ENCODE peak calls at places on chromosomes 16 and 17, in nine cellular contexts. One of them, this sample, is unnamed.

GRCh38 chr16:86980644-86981043 is 336.5 kb downstream of the C16orf95 start:
- DNase-seq in PC-3: no peak
- DNase-seq in lower leg skin: no peak
- DNase-seq in left colon: no peak
- DNase-seq in T-helper 2 cell: no peak
- DNase-seq in RWPE1: no peak
- DNase-seq in Caki2: no peak
- DNase-seq in MG63: no peak
- DNase-seq in stimulated activated naive CD8-positive, alpha-beta T cell treated with anti-CD3 and anti-CD28 coated beads, Interleukin-15, Interleukin-2, amounts not matched to agents 100 U/mL and 50 U/mL, for 24 hours: no peak
- DNase-seq in this sample: no peak

GRCh38 chr17:12730931-12731521 is 58.3 kb upstream of the ARHGAP44 start:
- DNase-seq in left colon: peak
- DNase-seq in lower leg skin: peak
- DNase-seq in MG63: peak
- DNase-seq in stimulated activated naive CD8-positive, alpha-beta T cell treated with anti-CD3 and anti-CD28 coated beads, Interleukin-15, Interleukin-2, amounts not matched to agents 100 U/mL and 50 U/mL, for 24 hours: no peak
- DNase-seq in T-helper 2 cell: no peak
- DNase-seq in Caki2: peak
- DNase-seq in RWPE1: no peak
- DNase-seq in PC-3: peak
- DNase-seq in this sample: peak

GRCh38 chr16:11896776-11897175 is 19.0 kb downstream of the GSPT1 start:
- DNase-seq in lower leg skin: no peak
- DNase-seq in T-helper 2 cell: no peak
- DNase-seq in MG63: peak
- DNase-seq in PC-3: peak
- DNase-seq in stimulated activated naive CD8-positive, alpha-beta T cell treated with anti-CD3 and anti-CD28 coated beads, Interleukin-15, Interleukin-2, amounts not matched to agents 100 U/mL and 50 U/mL, for 24 hours: no peak
- DNase-seq in Caki2: no peak
- DNase-seq in RWPE1: no peak
- DNase-seq in left colon: no peak
- DNase-seq in this sample: no peak

GRCh38 chr17:80035937-80036714 is at the start of gene CCDC40:
- DNase-seq in lower leg skin: peak
- DNase-seq in PC-3: peak
- DNase-seq in RWPE1: peak
- DNase-seq in Caki2: peak
- DNase-seq in T-helper 2 cell: peak
- DNase-seq in left colon: peak
- DNase-seq in MG63: peak
- DNase-seq in stimulated activated naive CD8-positive, alpha-beta T cell treated with anti-CD3 and anti-CD28 coated beads, Interleukin-15, Interleukin-2, amounts not matched to agents 100 U/mL and 50 U/mL, for 24 hours: peak
- DNase-seq in this sample: peak

GRCh38 chr16:23729503-23730424 is 16.7 kb upstream of the ERN2 start:
- DNase-seq in lower leg skin: no peak
- DNase-seq in left colon: peak
- DNase-seq in Caki2: peak
- DNase-seq in stimulated activated naive CD8-positive, alpha-beta T cell treated with anti-CD3 and anti-CD28 coated beads, Interleukin-15, Interleukin-2, amounts not matched to agents 100 U/mL and 50 U/mL, for 24 hours: no peak
- DNase-seq in RWPE1: peak
- DNase-seq in T-helper 2 cell: no peak
- DNase-seq in PC-3: peak
- DNase-seq in MG63: peak
- DNase-seq in this sample: no peak

GRCh38 chr17:6714315-6714874 is 1.2 kb upstream of the SLC13A5 start:
- DNase-seq in stimulated activated naive CD8-positive, alpha-beta T cell treated with anti-CD3 and anti-CD28 coated beads, Interleukin-15, Interleukin-2, amounts not matched to agents 100 U/mL and 50 U/mL, for 24 hours: no peak
- DNase-seq in lower leg skin: no peak
- DNase-seq in Caki2: no peak
- DNase-seq in MG63: no peak
- DNase-seq in RWPE1: no peak
- DNase-seq in T-helper 2 cell: no peak
- DNase-seq in PC-3: no peak
- DNase-seq in left colon: no peak
- DNase-seq in this sample: no peak

GRCh38 chr16:68509381-68509780 is 29.7 kb upstream of the ZFP90 start:
- DNase-seq in left colon: no peak
- DNase-seq in lower leg skin: no peak
- DNase-seq in MG63: no peak
- DNase-seq in T-helper 2 cell: no peak
- DNase-seq in Caki2: no peak
- DNase-seq in stimulated activated naive CD8-positive, alpha-beta T cell treated with anti-CD3 and anti-CD28 coated beads, Interleukin-15, Interleukin-2, amounts not matched to agents 100 U/mL and 50 U/mL, for 24 hours: no peak
- DNase-seq in PC-3: no peak
- DNase-seq in RWPE1: no peak
- DNase-seq in this sample: no peak

GRCh38 chr16:29025735-29026134 is 40.9 kb downstream of the LAT start:
- DNase-seq in lower leg skin: no peak
- DNase-seq in RWPE1: no peak
- DNase-seq in Caki2: no peak
- DNase-seq in T-helper 2 cell: no peak
- DNase-seq in left colon: no peak
- DNase-seq in PC-3: no peak
- DNase-seq in MG63: no peak
- DNase-seq in stimulated activated naive CD8-positive, alpha-beta T cell treated with anti-CD3 and anti-CD28 coated beads, Interleukin-15, Interleukin-2, amounts not matched to agents 100 U/mL and 50 U/mL, for 24 hours: no peak
- DNase-seq in this sample: no peak

GRCh38 chr17:43406676-43407645 is 8.2 kb downstream of the ARL4D start:
- DNase-seq in left colon: no peak
- DNase-seq in Caki2: peak
- DNase-seq in MG63: peak
- DNase-seq in lower leg skin: no peak
- DNase-seq in stimulated activated naive CD8-positive, alpha-beta T cell treated with anti-CD3 and anti-CD28 coated beads, Interleukin-15, Interleukin-2, amounts not matched to agents 100 U/mL and 50 U/mL, for 24 hours: no peak
- DNase-seq in T-helper 2 cell: no peak
- DNase-seq in PC-3: no peak
- DNase-seq in RWPE1: no peak
- DNase-seq in this sample: peak

GRCh38 chr17:67990909-67991308 is 5.4 kb downstream of the C17orf58 start:
- DNase-seq in MG63: no peak
- DNase-seq in T-helper 2 cell: no peak
- DNase-seq in RWPE1: no peak
- DNase-seq in Caki2: no peak
- DNase-seq in PC-3: peak
- DNase-seq in lower leg skin: no peak
- DNase-seq in left colon: no peak
- DNase-seq in stimulated activated naive CD8-positive, alpha-beta T cell treated with anti-CD3 and anti-CD28 coated beads, Interleukin-15, Interleukin-2, amounts not matched to agents 100 U/mL and 50 U/mL, for 24 hours: no peak
- DNase-seq in this sample: no peak

GRCh38 chr17:37815516-37815915 is 70.7 kb upstream of the HNF1B start:
- DNase-seq in left colon: no peak
- DNase-seq in T-helper 2 cell: no peak
- DNase-seq in RWPE1: no peak
- DNase-seq in PC-3: no peak
- DNase-seq in lower leg skin: no peak
- DNase-seq in Caki2: peak
- DNase-seq in stimulated activated naive CD8-positive, alpha-beta T cell treated with anti-CD3 and anti-CD28 coated beads, Interleukin-15, Interleukin-2, amounts not matched to agents 100 U/mL and 50 U/mL, for 24 hours: no peak
- DNase-seq in MG63: peak
- DNase-seq in this sample: no peak

GRCh38 chr17:80441133-80441578 is 26.2 kb downstream of the ENDOV start:
- DNase-seq in PC-3: peak
- DNase-seq in MG63: peak
- DNase-seq in left colon: peak
- DNase-seq in Caki2: no peak
- DNase-seq in T-helper 2 cell: peak
- DNase-seq in stimulated activated naive CD8-positive, alpha-beta T cell treated with anti-CD3 and anti-CD28 coated beads, Interleukin-15, Interleukin-2, amounts not matched to agents 100 U/mL and 50 U/mL, for 24 hours: peak
- DNase-seq in lower leg skin: no peak
- DNase-seq in RWPE1: peak
- DNase-seq in this sample: peak

GRCh38 chr17:28892024-28892423 is 5.5 kb downstream of the FLOT2 start:
- DNase-seq in stimulated activated naive CD8-positive, alpha-beta T cell treated with anti-CD3 and anti-CD28 coated beads, Interleukin-15, Interleukin-2, amounts not matched to agents 100 U/mL and 50 U/mL, for 24 hours: no peak
- DNase-seq in RWPE1: no peak
- DNase-seq in PC-3: no peak
- DNase-seq in Caki2: no peak
- DNase-seq in T-helper 2 cell: no peak
- DNase-seq in MG63: no peak
- DNase-seq in lower leg skin: no peak
- DNase-seq in left colon: no peak
- DNase-seq in this sample: no peak

GRCh38 chr17:75009139-75009724 is 3.2 kb upstream of the MRPL58 start:
- DNase-seq in RWPE1: no peak
- DNase-seq in PC-3: peak
- DNase-seq in T-helper 2 cell: no peak
- DNase-seq in left colon: peak
- DNase-seq in lower leg skin: no peak
- DNase-seq in MG63: no peak
- DNase-seq in Caki2: no peak
- DNase-seq in stimulated activated naive CD8-positive, alpha-beta T cell treated with anti-CD3 and anti-CD28 coated beads, Interleukin-15, Interleukin-2, amounts not matched to agents 100 U/mL and 50 U/mL, for 24 hours: no peak
- DNase-seq in this sample: no peak

GRCh38 chr17:66957951-66958579 is 6.4 kb upstream of the CACNG4 start:
- DNase-seq in Caki2: no peak
- DNase-seq in lower leg skin: no peak
- DNase-seq in left colon: no peak
- DNase-seq in MG63: no peak
- DNase-seq in stimulated activated naive CD8-positive, alpha-beta T cell treated with anti-CD3 and anti-CD28 coated beads, Interleukin-15, Interleukin-2, amounts not matched to agents 100 U/mL and 50 U/mL, for 24 hours: no peak
- DNase-seq in PC-3: peak
- DNase-seq in T-helper 2 cell: no peak
- DNase-seq in RWPE1: no peak
- DNase-seq in this sample: no peak

GRCh38 chr16:70770968-70771552 is 29.9 kb downstream of the VAC14 start:
- DNase-seq in T-helper 2 cell: peak
- DNase-seq in Caki2: peak
- DNase-seq in left colon: peak
- DNase-seq in lower leg skin: peak
- DNase-seq in PC-3: peak
- DNase-seq in RWPE1: peak
- DNase-seq in MG63: peak
- DNase-seq in stimulated activated naive CD8-positive, alpha-beta T cell treated with anti-CD3 and anti-CD28 coated beads, Interleukin-15, Interleukin-2, amounts not matched to agents 100 U/mL and 50 U/mL, for 24 hours: peak
- DNase-seq in this sample: peak

GRCh38 chr17:1493291-1493980 is 950 bp upstream of the MYO1C start:
- DNase-seq in T-helper 2 cell: no peak
- DNase-seq in Caki2: no peak
- DNase-seq in RWPE1: no peak
- DNase-seq in lower leg skin: no peak
- DNase-seq in stimulated activated naive CD8-positive, alpha-beta T cell treated with anti-CD3 and anti-CD28 coated beads, Interleukin-15, Interleukin-2, amounts not matched to agents 100 U/mL and 50 U/mL, for 24 hours: no peak
- DNase-seq in left colon: peak
- DNase-seq in MG63: no peak
- DNase-seq in PC-3: no peak
- DNase-seq in this sample: no peak

GRCh38 chr17:69047368-69048263 is 13.1 kb downstream of the ABCA9 start:
- DNase-seq in PC-3: no peak
- DNase-seq in MG63: peak
- DNase-seq in left colon: peak
- DNase-seq in T-helper 2 cell: no peak
- DNase-seq in stimulated activated naive CD8-positive, alpha-beta T cell treated with anti-CD3 and anti-CD28 coated beads, Interleukin-15, Interleukin-2, amounts not matched to agents 100 U/mL and 50 U/mL, for 24 hours: no peak
- DNase-seq in lower leg skin: peak
- DNase-seq in RWPE1: peak
- DNase-seq in Caki2: peak
- DNase-seq in this sample: no peak

GRCh38 chr16:80889779-80890359 is 85.5 kb upstream of the CDYL2 start:
- DNase-seq in lower leg skin: no peak
- DNase-seq in RWPE1: no peak
- DNase-seq in PC-3: no peak
- DNase-seq in Caki2: no peak
- DNase-seq in stimulated activated naive CD8-positive, alpha-beta T cell treated with anti-CD3 and anti-CD28 coated beads, Interleukin-15, Interleukin-2, amounts not matched to agents 100 U/mL and 50 U/mL, for 24 hours: no peak
- DNase-seq in left colon: no peak
- DNase-seq in T-helper 2 cell: no peak
- DNase-seq in MG63: no peak
- DNase-seq in this sample: no peak

GRCh38 chr16:55542459-55543082 is 23.9 kb upstream of the CAPNS2 start:
- DNase-seq in RWPE1: peak
- DNase-seq in Caki2: peak
- DNase-seq in lower leg skin: no peak
- DNase-seq in MG63: no peak
- DNase-seq in T-helper 2 cell: no peak
- DNase-seq in left colon: no peak
- DNase-seq in stimulated activated naive CD8-positive, alpha-beta T cell treated with anti-CD3 and anti-CD28 coated beads, Interleukin-15, Interleukin-2, amounts not matched to agents 100 U/mL and 50 U/mL, for 24 hours: no peak
- DNase-seq in PC-3: peak
- DNase-seq in this sample: peak

GRCh38 chr16:70267516-70267915 is 15.8 kb upstream of the EXOSC6 start:
- DNase-seq in stimulated activated naive CD8-positive, alpha-beta T cell treated with anti-CD3 and anti-CD28 coated beads, Interleukin-15, Interleukin-2, amounts not matched to agents 100 U/mL and 50 U/mL, for 24 hours: peak
- DNase-seq in left colon: peak
- DNase-seq in PC-3: peak
- DNase-seq in T-helper 2 cell: no peak
- DNase-seq in RWPE1: no peak
- DNase-seq in Caki2: peak
- DNase-seq in MG63: no peak
- DNase-seq in lower leg skin: no peak
- DNase-seq in this sample: no peak

GRCh38 chr17:9256944-9257629 is 235.8 kb downstream of the NTN1 start:
- DNase-seq in MG63: peak
- DNase-seq in left colon: peak
- DNase-seq in Caki2: no peak
- DNase-seq in stimulated activated naive CD8-positive, alpha-beta T cell treated with anti-CD3 and anti-CD28 coated beads, Interleukin-15, Interleukin-2, amounts not matched to agents 100 U/mL and 50 U/mL, for 24 hours: no peak
- DNase-seq in T-helper 2 cell: no peak
- DNase-seq in RWPE1: no peak
- DNase-seq in PC-3: peak
- DNase-seq in lower leg skin: no peak
- DNase-seq in this sample: no peak

GRCh38 chr17:8740486-8740885 is 4.2 kb downstream of the CCDC42 start:
- DNase-seq in lower leg skin: no peak
- DNase-seq in MG63: no peak
- DNase-seq in Caki2: no peak
- DNase-seq in PC-3: no peak
- DNase-seq in left colon: peak
- DNase-seq in stimulated activated naive CD8-positive, alpha-beta T cell treated with anti-CD3 and anti-CD28 coated beads, Interleukin-15, Interleukin-2, amounts not matched to agents 100 U/mL and 50 U/mL, for 24 hours: peak
- DNase-seq in T-helper 2 cell: no peak
- DNase-seq in RWPE1: no peak
- DNase-seq in this sample: no peak

GRCh38 chr16:51773051-51773450 is 622.0 kb upstream of the SALL1 start:
- DNase-seq in RWPE1: no peak
- DNase-seq in lower leg skin: no peak
- DNase-seq in Caki2: no peak
- DNase-seq in T-helper 2 cell: no peak
- DNase-seq in MG63: no peak
- DNase-seq in left colon: no peak
- DNase-seq in stimulated activated naive CD8-positive, alpha-beta T cell treated with anti-CD3 and anti-CD28 coated beads, Interleukin-15, Interleukin-2, amounts not matched to agents 100 U/mL and 50 U/mL, for 24 hours: no peak
- DNase-seq in PC-3: no peak
- DNase-seq in this sample: no peak

GRCh38 chr16:89890200-89890599 is 16.8 kb downstream of the TCF25 start:
- DNase-seq in T-helper 2 cell: peak
- DNase-seq in RWPE1: no peak
- DNase-seq in Caki2: no peak
- DNase-seq in MG63: no peak
- DNase-seq in lower leg skin: no peak
- DNase-seq in stimulated activated naive CD8-positive, alpha-beta T cell treated with anti-CD3 and anti-CD28 coated beads, Interleukin-15, Interleukin-2, amounts not matched to agents 100 U/mL and 50 U/mL, for 24 hours: peak
- DNase-seq in left colon: no peak
- DNase-seq in PC-3: no peak
- DNase-seq in this sample: no peak

GRCh38 chr16:78184554-78185183 is 85.2 kb downstream of the WWOX start:
- DNase-seq in PC-3: peak
- DNase-seq in MG63: no peak
- DNase-seq in lower leg skin: no peak
- DNase-seq in Caki2: peak
- DNase-seq in left colon: no peak
- DNase-seq in RWPE1: no peak
- DNase-seq in T-helper 2 cell: no peak
- DNase-seq in stimulated activated naive CD8-positive, alpha-beta T cell treated with anti-CD3 and anti-CD28 coated beads, Interleukin-15, Interleukin-2, amounts not matched to agents 100 U/mL and 50 U/mL, for 24 hours: no peak
- DNase-seq in this sample: no peak

GRCh38 chr17:8315740-8316217 is 5.7 kb downstream of the ARHGEF15 start:
- DNase-seq in PC-3: no peak
- DNase-seq in Caki2: no peak
- DNase-seq in T-helper 2 cell: no peak
- DNase-seq in left colon: no peak
- DNase-seq in lower leg skin: no peak
- DNase-seq in RWPE1: no peak
- DNase-seq in stimulated activated naive CD8-positive, alpha-beta T cell treated with anti-CD3 and anti-CD28 coated beads, Interleukin-15, Interleukin-2, amounts not matched to agents 100 U/mL and 50 U/mL, for 24 hours: no peak
- DNase-seq in MG63: no peak
- DNase-seq in this sample: no peak

GRCh38 chr16:68284847-68285246 is 20.5 kb downstream of the SLC7A6 start:
- DNase-seq in MG63: no peak
- DNase-seq in stimulated activated naive CD8-positive, alpha-beta T cell treated with anti-CD3 and anti-CD28 coated beads, Interleukin-15, Interleukin-2, amounts not matched to agents 100 U/mL and 50 U/mL, for 24 hours: no peak
- DNase-seq in PC-3: no peak
- DNase-seq in Caki2: no peak
- DNase-seq in lower leg skin: no peak
- DNase-seq in T-helper 2 cell: no peak
- DNase-seq in left colon: no peak
- DNase-seq in RWPE1: no peak
- DNase-seq in this sample: no peak

GRCh38 chr16:77396461-77396860 is 38.4 kb downstream of the ADAMTS18 start:
- DNase-seq in PC-3: no peak
- DNase-seq in Caki2: no peak
- DNase-seq in left colon: no peak
- DNase-seq in stimulated activated naive CD8-positive, alpha-beta T cell treated with anti-CD3 and anti-CD28 coated beads, Interleukin-15, Interleukin-2, amounts not matched to agents 100 U/mL and 50 U/mL, for 24 hours: no peak
- DNase-seq in lower leg skin: no peak
- DNase-seq in RWPE1: no peak
- DNase-seq in MG63: no peak
- DNase-seq in T-helper 2 cell: no peak
- DNase-seq in this sample: no peak

GRCh38 chr17:55303701-55304145 is 39.0 kb downstream of the HLF start:
- DNase-seq in left colon: no peak
- DNase-seq in PC-3: peak
- DNase-seq in MG63: no peak
- DNase-seq in T-helper 2 cell: no peak
- DNase-seq in RWPE1: no peak
- DNase-seq in lower leg skin: no peak
- DNase-seq in stimulated activated naive CD8-positive, alpha-beta T cell treated with anti-CD3 and anti-CD28 coated beads, Interleukin-15, Interleukin-2, amounts not matched to agents 100 U/mL and 50 U/mL, for 24 hours: no peak
- DNase-seq in Caki2: no peak
- DNase-seq in this sample: no peak

GRCh38 chr17:55795098-55795497 is 44.2 kb downstream of the PCTP start:
- DNase-seq in Caki2: peak
- DNase-seq in stimulated activated naive CD8-positive, alpha-beta T cell treated with anti-CD3 and anti-CD28 coated beads, Interleukin-15, Interleukin-2, amounts not matched to agents 100 U/mL and 50 U/mL, for 24 hours: no peak
- DNase-seq in left colon: no peak
- DNase-seq in lower leg skin: no peak
- DNase-seq in MG63: no peak
- DNase-seq in T-helper 2 cell: no peak
- DNase-seq in PC-3: peak
- DNase-seq in RWPE1: no peak
- DNase-seq in this sample: no peak

This sample was measured in SJSA1.